ENCODE peak calls at places on chromosome X, in four cellular contexts. A, C, B and V are unnamed samples.
A peak's percentile ranks its signal among the peaks of the same experiment; 100 is the strongest.

GRCh38 chrX:69285881-69286545 is 120.8 kb upstream of the PJA1 start:
- DNase-seq in C (peak; percentile 81), B (no peak), A (no peak), V (peak; percentile 21)

GRCh38 chrX:17472424-17472823 is 97.4 kb downstream of the NHS start:
- DNase-seq in A (no peak), B (no peak), C (no peak), V (no peak)

GRCh38 chrX:17413228-17413627 is 38.2 kb downstream of the NHS start:
- DNase-seq in A (no peak), C (no peak), B (no peak), V (peak; percentile 29)

GRCh38 chrX:97860206-97860605 is 976.5 kb downstream of the RPA4 start:
- DNase-seq in B (no peak), A (no peak), C (no peak), V (no peak)

GRCh38 chrX:104343408-104344129 is 88.8 kb upstream of the ESX1 start:
- DNase-seq in A (peak; percentile 7), B (peak; percentile 49), C (peak; percentile 23), V (peak; percentile 78)

GRCh38 chrX:85851418-85851817 is 195.9 kb downstream of the CHM start:
- DNase-seq in A (no peak), B (peak; percentile 14), C (no peak), V (peak; percentile 0)

GRCh38 chrX:150161092-150161672 is 201.9 kb upstream of the MAMLD1 start:
- DNase-seq in A (no peak), C (no peak), B (no peak), V (no peak)

GRCh38 chrX:126342859-126343258 is 176.8 kb upstream of the DCAF12L2 start:
- DNase-seq in B (no peak), A (no peak), C (no peak), V (no peak)

GRCh38 chrX:129360175-129360574 is 163.1 kb downstream of the SMARCA1 start:
- DNase-seq in B (peak; percentile 61), C (peak; percentile 29), A (peak; percentile 21), V (peak; percentile 13)

GRCh38 chrX:40146471-40147398 is 49.0 kb upstream of the BCOR start:
- DNase-seq in C (no peak), A (no peak), B (no peak), V (no peak)

GRCh38 chrX:38561951-38562719 is 793 bp downstream of the TSPAN7 start:
- DNase-seq in B (peak; percentile 3), C (no peak), A (no peak), V (no peak)

GRCh38 chrX:13305091-13305490 is 14.8 kb downstream of the ATXN3L start:
- DNase-seq in C (no peak), A (no peak), B (no peak), V (no peak)

GRCh38 chrX:118627084-118627758 is 100.2 kb upstream of the IL13RA1 start:
- DNase-seq in A (no peak), C (no peak), B (peak; percentile 5), V (peak; percentile 22)

GRCh38 chrX:11665144-11666040 is at the start of gene ARHGAP6:
- DNase-seq in A (no peak), B (no peak), C (no peak), V (peak; percentile 30)

DNA sequence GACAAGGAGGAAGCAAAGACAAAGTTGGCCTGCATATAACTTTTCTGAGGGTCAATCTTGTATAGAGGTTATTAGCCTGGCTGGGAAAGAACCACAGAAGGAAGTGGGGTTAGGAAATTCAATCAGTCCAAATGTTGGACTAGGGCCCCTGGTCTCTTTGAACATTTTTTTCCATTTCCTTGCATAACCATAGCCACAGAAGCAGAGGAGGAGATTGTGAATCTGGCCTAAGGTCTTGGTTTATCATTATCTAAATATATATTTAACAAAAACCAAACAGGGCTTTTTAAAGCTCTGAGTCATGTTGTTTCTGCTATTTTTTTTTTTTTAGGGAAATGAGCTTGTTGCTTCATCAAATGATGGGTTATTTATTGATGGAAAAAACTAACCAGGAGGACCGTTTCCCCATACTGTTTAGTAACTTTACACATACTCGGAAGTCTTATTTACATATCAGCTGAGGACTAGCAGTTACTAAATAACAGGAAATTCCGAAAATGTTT is 97.7 kb upstream of the ACSL4 start:
- DNase-seq in C (no peak), A (no peak), B (peak; percentile 93), V (no peak)
- TF ChIP-seq HDAC2 in C (no peak), A (no peak), B (peak; percentile 56), V (no peak)

GRCh38 chrX:107673401-107673800 is 45.1 kb downstream of the PRPS1 start:
- DNase-seq in A (no peak), B (no peak), C (no peak), V (no peak)
- TF ChIP-seq REST in A (no peak), B (no peak), C (no peak), V (no peak)

GRCh38 chrX:15973299-15973698 is 118.7 kb upstream of the AP1S2 start:
- DNase-seq in C (peak; percentile 4), A (peak; percentile 26), B (peak; percentile 16), V (peak; percentile 33)

GRCh38 chrX:15977644-15978043 is 123.0 kb upstream of the AP1S2 start:
- DNase-seq in A (no peak), B (no peak), C (no peak), V (no peak)

GRCh38 chrX:15971696-15972095 is 117.1 kb upstream of the AP1S2 start:
- DNase-seq in A (no peak), B (no peak), C (no peak), V (no peak)

DNA sequence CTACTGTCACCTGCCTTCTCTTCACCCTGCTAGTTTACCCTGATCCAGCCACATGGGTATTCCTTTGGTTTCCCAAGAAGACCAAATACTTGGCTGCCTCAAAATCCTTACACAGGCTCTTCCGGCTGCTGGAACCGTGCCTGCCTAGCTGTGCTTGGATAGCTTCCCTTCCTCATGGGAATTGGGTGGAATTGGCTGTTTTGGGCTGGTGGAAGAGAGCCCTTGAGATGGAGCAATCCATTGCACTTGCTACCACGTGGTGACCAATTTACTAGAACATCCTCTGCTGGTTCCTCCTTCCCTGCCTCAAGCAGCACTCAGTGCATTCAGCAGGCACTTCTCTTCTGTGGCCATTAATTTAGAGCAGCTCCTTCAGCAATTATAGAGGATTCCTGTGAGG is 119.3 kb upstream of the AP1S2 start:
- DNase-seq in C (no peak), A (no peak), B (no peak), V (no peak)
- TF ChIP-seq BHLHE40 in C (no peak), A (no peak), B (no peak), V (no peak)

DNA sequence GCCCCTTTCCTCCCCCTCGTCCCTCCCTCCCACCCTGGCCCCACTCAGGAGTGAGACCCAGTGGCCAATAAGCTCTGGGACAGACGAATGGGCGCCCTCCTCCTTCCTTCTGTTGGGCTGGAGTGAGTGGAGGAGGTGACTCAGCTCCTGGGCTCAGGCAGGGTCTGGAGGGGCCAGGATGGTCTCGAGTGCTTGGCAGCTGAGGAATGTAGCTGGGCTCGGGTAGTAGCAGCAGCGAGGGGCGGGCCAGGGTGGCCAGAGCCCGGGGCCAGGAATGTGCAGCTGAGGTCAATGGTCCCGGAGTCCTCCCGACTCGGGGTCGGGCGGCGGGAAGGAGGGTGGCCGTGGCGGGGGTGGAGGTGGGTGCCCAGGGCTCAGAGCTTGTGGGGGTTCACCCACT is 15.0 kb downstream of the G6PD start:
- DNase-seq in A (no peak), C (no peak), B (no peak), V (no peak)
- TF ChIP-seq HDAC2 in A (no peak), C (no peak), B (no peak), V (no peak)

DNA sequence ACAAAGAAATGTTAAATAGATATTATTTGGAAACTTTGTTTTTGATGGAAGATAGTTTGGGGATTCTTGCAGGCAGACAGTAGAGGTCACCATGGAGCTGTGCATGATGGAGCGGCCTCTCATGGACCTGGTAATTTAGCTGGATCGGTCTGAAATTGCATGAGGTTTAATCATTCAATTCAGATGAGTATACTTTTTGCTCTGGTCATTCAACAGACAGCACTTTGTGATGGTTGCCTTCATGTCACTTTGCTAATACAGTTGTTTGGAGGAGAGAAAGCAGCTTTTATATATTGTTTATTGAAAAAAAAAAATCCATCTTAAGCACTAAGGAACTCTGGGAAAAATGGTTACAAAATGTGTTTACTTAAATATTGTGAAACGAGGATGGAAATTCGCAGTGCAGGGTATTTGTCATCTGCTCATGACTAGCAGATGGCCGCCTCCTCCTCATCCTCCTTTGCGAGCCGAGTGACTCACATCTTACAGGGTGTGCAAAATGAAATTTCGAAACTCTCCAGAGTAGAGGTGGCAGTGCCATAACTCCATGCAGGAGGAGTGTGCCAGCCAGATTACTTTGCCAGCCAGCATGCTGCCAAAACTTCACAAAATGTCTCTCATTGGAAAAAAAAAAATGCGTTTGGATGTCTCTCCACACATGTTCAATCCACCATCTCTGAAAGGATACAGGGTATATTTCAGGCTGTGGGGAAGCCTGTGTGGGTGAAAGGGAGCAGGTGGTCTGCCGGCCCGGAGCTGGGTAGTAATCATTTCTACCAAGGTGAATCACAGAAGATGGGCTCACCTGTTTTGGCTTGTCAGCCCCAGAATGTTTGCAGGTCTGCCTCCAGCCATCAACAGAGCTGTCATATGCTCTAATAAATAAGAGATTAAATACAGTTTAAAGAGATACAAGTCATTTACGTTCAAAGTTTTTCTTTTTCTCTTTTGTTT is 314.9 kb upstream of the DIPK2B start:
- DNase-seq in A (no peak), B (peak; percentile 71), C (no peak), V (peak; percentile 56)
- TF ChIP-seq REST in A (no peak), B (no peak), C (no peak), V (no peak)